ENCODE peak calls at places on chromosomes 7 and 10, in five cellular contexts. M is skeletal muscle cell; H is mammary epithelial cell; J is astrocyte of the spinal cord; X is stimulated activated CD4-positive, alpha-beta T cell treated with anti-CD3 and anti-CD28 coated beads, Interleukin-15, amount 100 ng/mL, for 24 hours. Y is an unnamed sample.
A peak's percentile ranks its signal among the peaks of the same experiment; 100 is the strongest.

GRCh38 chr10:31706921-31707571 is 221.6 kb downstream of the ARHGAP12 start:
- DNase-seq in J (no peak), X (no peak), M (no peak), H (no peak), Y (no peak)

GRCh38 chr7:4661871-4662270 is 20.2 kb upstream of the FOXK1 start:
- DNase-seq in M (no peak), X (no peak), J (peak; percentile 49), H (no peak), Y (no peak)

GRCh38 chr10:49616421-49617230 is 2.8 kb downstream of the CHAT start:
- DNase-seq in J (no peak), X (no peak), H (no peak), M (no peak), Y (no peak)

GRCh38 chr10:132904169-132904813 is 38.1 kb downstream of the CFAP46 start:
- DNase-seq in J (peak; percentile 14), X (peak; percentile 67), M (no peak), H (peak; percentile 23), Y (no peak)

GRCh38 chr10:103693070-103693811 is 162.1 kb downstream of the SH3PXD2A start:
- DNase-seq in M (no peak), J (no peak), H (no peak), X (peak; percentile 53), Y (no peak)

GRCh38 chr10:74011762-74012161 is 13.8 kb downstream of the VCL start:
- DNase-seq in X (no peak), M (peak; percentile 76), J (peak; percentile 92), H (peak; percentile 67), Y (peak; percentile 65)

GRCh38 chr10:117537904-117538524 is 4.5 kb upstream of the EMX2 start:
- DNase-seq in J (no peak), H (no peak), M (no peak), X (no peak), Y (no peak)

GRCh38 chr10:130017010-130017630 is 53.0 kb upstream of the EBF3 start:
- DNase-seq in J (no peak), X (no peak), H (no peak), M (no peak), Y (no peak)

GRCh38 chr10:132418520-132419416 is 21.8 kb downstream of the PWWP2B start:
- DNase-seq in M (no peak), J (no peak), X (no peak), H (no peak), Y (no peak)

GRCh38 chr7:124088590-124088989 is 55.7 kb upstream of the TMEM229A start:
- DNase-seq in X (no peak), H (peak; percentile 61), J (no peak), M (no peak), Y (no peak)

GRCh38 chr7:12456506-12456905 is 52.8 kb upstream of the VWDE start:
- DNase-seq in M (no peak), J (no peak), X (no peak), H (no peak), Y (no peak)

GRCh38 chr10:17504547-17505245 is 50.3 kb upstream of the ST8SIA6 start:
- DNase-seq in H (no peak), M (peak; percentile 31), X (no peak), J (peak; percentile 70), Y (peak; percentile 81)

GRCh38 chr7:11607676-11608075 is 224.3 kb downstream of the THSD7A start:
- DNase-seq in X (no peak), J (no peak), H (no peak), M (no peak), Y (no peak)

GRCh38 chr10:56383806-56384205 is 22.7 kb upstream of the ZWINT start:
- DNase-seq in J (no peak), H (peak; percentile 38), X (no peak), M (no peak), Y (no peak)

GRCh38 chr10:130792096-130792845 is 519.2 kb downstream of the TCERG1L start:
- DNase-seq in X (no peak), H (no peak), M (no peak), J (no peak), Y (no peak)

GRCh38 chr10:6204063-6204340 is 1.3 kb downstream of the PFKFB3 start:
- DNase-seq in M (no peak), J (no peak), X (peak; percentile 82), H (no peak), Y (no peak)

GRCh38 chr10:79239275-79239779 is 107.9 kb upstream of the PPIF start:
- DNase-seq in M (no peak), H (peak; percentile 73), X (peak; percentile 24), J (peak; percentile 37), Y (no peak)

GRCh38 chr10:70723771-70724170 is 51.5 kb downstream of the ADAMTS14 start:
- DNase-seq in X (no peak), H (no peak), J (no peak), M (no peak), Y (no peak)

GRCh38 chr7:18927134-18927533 is 190.3 kb downstream of the TWIST1 start:
- DNase-seq in H (no peak), M (peak; percentile 15), X (no peak), J (peak; percentile 66), Y (peak; percentile 33)